ENCODE peak calls at places on chromosomes 1 and 21, in five cellular contexts. D is A549, K is K562, B is GM12878, Z is HepG2. G is an unnamed sample.

GRCh38 chr1:219732814-219733491 is 120.0 kb upstream of the ZC3H11B start:
- DNase-seq in Z (no peak), D (no peak), B (no peak), K (no peak), G (no peak)

GRCh38 chr1:116488052-116488451 is 82.8 kb downstream of the CD58 start:
- DNase-seq in B (no peak), K (no peak), Z (no peak), D (no peak), G (no peak)

GRCh38 chr1:116628448-116628847 is 39.1 kb downstream of the IGSF3 start:
- DNase-seq in D (no peak), Z (no peak), K (no peak), B (peak), G (no peak)

GRCh38 chr1:107139833-107140702 is 771 bp upstream of the NTNG1 start:
- DNase-seq in Z (no peak), K (no peak), B (no peak), D (no peak), G (peak)

GRCh38 chr21:45479691-45480675 is 62.3 kb downstream of the SLC19A1 start:
- DNase-seq in K (no peak), D (no peak), B (no peak), Z (no peak), G (no peak)

GRCh38 chr21:39705849-39706248 is 39.1 kb upstream of the IGSF5 start:
- DNase-seq in B (no peak), Z (no peak), K (no peak), D (no peak), G (no peak)

GRCh38 chr1:32474954-32475353 is 10.1 kb downstream of the ZBTB8B start:
- DNase-seq in D (no peak), K (no peak), Z (no peak), B (no peak), G (no peak)

GRCh38 chr1:176049582-176049981 is 157.5 kb downstream of the COP1 start:
- DNase-seq in K (no peak), D (no peak), Z (no peak), B (no peak), G (no peak)

GRCh38 chr1:235783148-235783776 is 83.4 kb downstream of the LYST start:
- DNase-seq in Z (peak), D (peak), B (no peak), K (no peak), G (no peak)

GRCh38 chr1:24085007-24085406 is 26.9 kb downstream of the MYOM3 start:
- DNase-seq in B (no peak), Z (no peak), D (no peak), K (no peak), G (no peak)

GRCh38 chr1:24084050-24084449 is 27.9 kb downstream of the MYOM3 start:
- DNase-seq in B (no peak), Z (no peak), K (no peak), D (no peak), G (no peak)

GRCh38 chr1:24082372-24082771 is 29.6 kb downstream of the MYOM3 start:
- DNase-seq in K (no peak), D (no peak), Z (no peak), B (no peak), G (no peak)

GRCh38 chr1:24086466-24086865 is 25.5 kb downstream of the MYOM3 start:
- DNase-seq in Z (no peak), K (no peak), B (no peak), D (no peak), G (no peak)

GRCh38 chr1:24085546-24085945 is 26.4 kb downstream of the MYOM3 start:
- DNase-seq in K (no peak), B (no peak), D (no peak), Z (no peak), G (no peak)
- TF ChIP-seq ESRRA in K (no peak), B (no peak), D (no peak), Z (no peak), G (no peak)

GRCh38 chr1:172219966-172220365 is 200.5 kb upstream of the C1orf105 start:
- DNase-seq in D (no peak), Z (no peak), K (no peak), B (no peak), G (no peak)

GRCh38 chr1:172220376-172220775 is 200.1 kb upstream of the C1orf105 start:
- DNase-seq in K (no peak), D (no peak), Z (no peak), B (no peak), G (no peak)
- TF ChIP-seq MAX in K (no peak), D (no peak), Z (no peak), B (no peak), G (no peak)

GRCh38 chr1:182643699-182644098 is 39.5 kb upstream of the RGS16 start:
- DNase-seq in D (no peak), B (no peak), K (no peak), Z (no peak), G (no peak)
- TF ChIP-seq ESRRA in D (no peak), B (no peak), K (no peak), Z (no peak), G (no peak)

DNA sequence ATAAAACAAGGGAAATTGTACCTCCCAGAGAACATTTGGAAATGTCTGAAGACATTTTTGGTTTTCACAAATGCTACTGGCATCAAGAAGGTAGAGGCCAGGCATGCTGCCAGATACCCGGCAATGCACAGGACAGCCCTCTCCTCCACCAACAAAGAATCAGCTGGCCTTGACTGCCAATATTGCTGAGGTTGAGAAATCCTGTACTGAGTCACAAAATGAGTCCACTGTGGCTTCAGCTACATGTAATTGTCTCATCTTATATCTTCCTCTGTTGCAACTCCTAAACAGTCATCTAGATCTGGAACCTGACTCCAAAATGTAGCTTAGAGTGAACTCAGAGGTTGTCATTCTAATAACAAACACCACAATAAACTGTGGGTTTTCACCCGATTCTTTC is 327.5 kb upstream of the POGK start:
- DNase-seq in K (no peak), B (no peak), D (no peak), Z (no peak), G (no peak)
- TF ChIP-seq MAX in K (no peak), B (no peak), D (no peak), Z (no peak), G (no peak)

DNA sequence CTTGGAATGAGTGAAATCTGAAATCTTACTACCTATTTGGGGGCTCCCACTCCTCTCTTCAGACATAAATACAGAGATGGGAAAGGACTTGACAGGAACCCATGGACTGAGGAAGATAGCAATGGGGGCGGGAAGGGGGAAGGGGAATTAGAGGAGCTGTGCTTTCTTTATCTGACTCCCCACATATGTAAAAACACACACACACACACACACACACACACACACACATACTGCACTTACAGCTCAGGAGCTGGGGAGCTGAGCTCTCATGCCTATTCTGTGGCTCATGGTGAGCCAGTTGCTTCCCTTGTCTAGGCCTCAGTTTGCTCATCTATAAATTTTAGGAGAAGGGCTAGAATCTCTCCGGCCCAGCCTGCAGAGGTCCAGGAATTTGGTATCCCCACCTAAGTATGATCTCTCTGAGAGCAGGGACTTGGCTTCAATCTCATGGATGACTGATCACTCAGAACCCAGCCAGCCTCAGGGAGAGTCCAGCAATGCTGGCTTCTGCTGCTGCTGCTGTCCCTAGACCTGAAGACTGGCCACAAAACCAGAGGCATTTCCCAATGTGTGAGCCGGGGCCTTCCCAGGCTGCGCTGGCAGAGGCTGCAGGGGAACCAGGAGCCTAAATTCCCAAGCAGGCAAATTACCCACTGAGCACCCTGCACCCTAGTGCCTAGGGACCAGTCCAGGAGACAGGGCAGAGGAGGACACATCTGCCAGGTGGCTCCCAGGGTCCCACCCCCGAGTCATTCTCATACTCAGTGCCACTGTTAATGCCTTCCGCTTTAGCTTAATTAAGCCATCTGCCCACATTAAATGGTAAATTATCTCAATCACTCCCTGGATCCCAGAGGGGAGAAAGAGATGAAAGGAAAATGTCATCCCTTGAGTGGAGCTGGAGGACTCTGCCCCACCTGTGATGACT is 57.5 kb upstream of the RBM15 start:
- DNase-seq in Z (no peak), B (no peak), D (no peak), K (no peak), G (no peak)
- TF ChIP-seq ESRRA in Z (no peak), B (no peak), D (no peak), K (no peak), G (no peak)

DNA sequence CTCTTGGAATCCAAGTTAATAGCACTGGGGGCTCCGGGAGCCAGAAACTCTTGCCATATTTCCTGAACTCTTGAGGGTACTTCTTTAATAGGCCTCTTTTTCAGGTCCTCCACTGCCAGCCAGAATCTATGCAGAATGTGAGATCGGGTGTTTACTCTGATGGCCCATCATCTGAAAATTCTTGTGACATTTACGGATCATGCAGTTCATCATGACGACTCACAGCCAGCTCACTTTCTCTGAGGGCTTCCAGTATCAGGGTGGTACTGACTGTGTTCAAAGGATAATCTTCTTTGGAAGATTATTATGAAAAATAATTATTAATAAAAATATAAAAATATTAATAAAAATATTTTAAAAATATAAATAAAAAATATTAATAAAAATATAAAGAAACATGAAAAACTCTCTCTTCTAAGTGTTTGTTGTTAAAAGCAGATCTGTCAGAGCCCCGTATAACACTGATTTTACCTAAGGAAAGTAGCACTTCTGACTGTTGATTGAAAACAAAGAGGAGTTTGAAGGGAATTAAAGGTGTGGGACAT is 194.3 kb upstream of the GREM2 start:
- DNase-seq in K (no peak), Z (no peak), D (no peak), B (no peak), G (no peak)
- TF ChIP-seq MAX in K (no peak), Z (no peak), D (no peak), B (no peak), G (no peak)

DNA sequence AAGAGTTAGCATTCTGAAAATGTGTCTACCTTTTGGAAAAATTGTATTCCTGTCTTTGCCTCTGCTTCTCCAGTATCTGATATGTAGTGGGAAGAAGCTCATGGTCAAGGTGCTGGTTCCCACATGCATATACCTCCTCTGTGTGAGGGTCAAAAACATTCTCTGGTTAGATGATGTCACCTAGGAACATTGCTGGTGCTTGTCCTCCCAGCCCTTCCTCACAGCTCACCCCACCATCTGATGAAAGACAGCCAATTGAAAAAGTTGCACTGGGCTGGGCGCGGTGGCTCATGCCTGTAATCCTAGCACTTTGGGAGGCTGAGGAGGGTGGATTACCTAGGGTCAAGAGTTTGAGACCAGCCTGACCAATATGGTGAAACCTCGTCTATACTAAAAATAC is 154.4 kb downstream of the NR5A2 start:
- DNase-seq in B (no peak), K (no peak), D (no peak), Z (no peak), G (no peak)
- TF ChIP-seq ESRRA in B (no peak), K (no peak), D (no peak), Z (no peak), G (no peak)

DNA sequence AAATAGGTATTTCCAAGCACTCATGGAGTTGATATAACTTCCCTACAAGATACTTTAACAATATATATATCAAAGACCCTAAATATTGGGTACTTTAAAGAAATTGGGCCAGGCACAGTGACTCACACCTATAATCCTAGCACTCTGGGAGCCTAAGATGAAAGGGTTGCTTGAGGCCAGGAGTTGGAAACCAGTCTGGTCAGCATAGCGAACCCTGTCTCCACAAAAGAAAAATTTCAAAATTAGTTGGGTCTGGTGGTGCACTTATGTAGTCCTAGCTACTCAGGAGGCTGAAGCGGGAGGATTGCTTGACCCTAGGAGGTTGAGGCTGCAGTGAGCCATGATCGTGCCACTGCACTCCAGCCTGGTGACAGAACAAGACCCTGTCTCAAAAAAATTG is 393.9 kb upstream of the DEPDC1 start:
- DNase-seq in B (no peak), Z (no peak), K (no peak), D (no peak), G (no peak)
- TF ChIP-seq MAX in B (no peak), Z (no peak), K (no peak), D (no peak), G (no peak)

DNA sequence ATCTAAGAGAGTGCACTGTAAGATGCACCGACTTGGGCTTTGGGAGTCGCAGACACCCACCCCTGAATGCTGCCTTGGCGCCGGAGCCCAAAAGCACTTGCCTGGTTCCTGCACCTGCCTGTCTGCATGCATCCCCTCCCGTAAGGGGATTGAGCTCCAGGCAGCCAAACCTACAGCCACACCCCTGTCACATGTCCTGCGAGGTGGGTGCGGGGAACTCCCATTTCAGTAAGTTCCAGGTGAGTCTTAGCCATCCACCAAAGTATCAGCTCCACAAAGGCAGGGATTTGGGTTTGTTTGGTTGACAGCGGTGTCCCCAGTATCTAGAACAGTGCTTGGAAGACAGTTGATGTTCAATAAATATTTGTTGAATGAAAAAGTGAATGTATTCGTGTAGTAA is 31.5 kb upstream of the MAP10 start:
- DNase-seq in Z (no peak), D (no peak), B (no peak), K (no peak), G (no peak)
- TF ChIP-seq ESRRA in Z (no peak), D (no peak), B (no peak), K (no peak), G (no peak)

G was measured in WTC11.